ENCODE peak calls at places on chromosome 15, in ten cellular contexts. O, N, J, L, M, R, B, C, I and Q are unnamed samples.

GRCh38 chr15:75455982-75456531 is 4.6 kb upstream of the SIN3A start:
- DNase-seq in O (peak; percentile 40), N (peak; percentile 28), J (peak; percentile 68), L (no peak), M (no peak), R (peak; percentile 74), B (peak; percentile 55), C (peak; percentile 62), I (peak; percentile 38), Q (peak; percentile 41)

GRCh38 chr15:72117448-72117697 is 577 bp downstream of the MYO9A start:
- DNase-seq in O (peak; percentile 70), N (peak; percentile 50), J (peak; percentile 69), L (peak; percentile 95), M (peak; percentile 92), R (peak; percentile 82), B (peak; percentile 74), C (peak; percentile 84), I (peak; percentile 71), Q (no peak)

GRCh38 chr15:71203573-71204444 is 88.5 kb downstream of the THSD4 start:
- DNase-seq in O (peak; percentile 67), N (no peak), J (peak; percentile 35), L (no peak), M (no peak), R (no peak), B (no peak), C (peak; percentile 25), I (no peak), Q (no peak)

GRCh38 chr15:47194718-47195117 is 522.6 kb upstream of the SEMA6D start:
- DNase-seq in O (peak; percentile 42), N (no peak), J (peak; percentile 66), L (no peak), M (no peak), R (peak; percentile 18), B (no peak), C (peak; percentile 64), I (no peak), Q (peak; percentile 26)

GRCh38 chr15:101562428-101563059 is 73.0 kb upstream of the PCSK6 start:
- DNase-seq in O (no peak), N (no peak), J (no peak), L (no peak), M (peak; percentile 52), R (no peak), B (no peak), C (no peak), I (no peak), Q (no peak)

GRCh38 chr15:59281699-59282098 is 75.1 kb downstream of the LDHAL6B start:
- DNase-seq in O (no peak), N (no peak), J (no peak), L (no peak), M (no peak), R (no peak), B (no peak), C (no peak), I (no peak), Q (no peak)

GRCh38 chr15:75727851-75728715 is 15.4 kb upstream of the CSPG4 start:
- DNase-seq in O (peak; percentile 34), N (peak; percentile 53), J (no peak), L (peak; percentile 87), M (peak; percentile 85), R (no peak), B (peak; percentile 69), C (peak; percentile 51), I (no peak), Q (peak; percentile 23)

GRCh38 chr15:82680200-82681102 is 29.2 kb downstream of the AP3B2 start:
- DNase-seq in O (no peak), N (peak; percentile 68), J (no peak), L (no peak), M (peak; percentile 50), R (no peak), B (peak; percentile 88), C (no peak), I (peak; percentile 58), Q (peak; percentile 74)

GRCh38 chr15:52620496-52620895 is 51.7 kb upstream of the ARPP19 start:
- DNase-seq in O (no peak), N (no peak), J (no peak), L (no peak), M (no peak), R (no peak), B (no peak), C (no peak), I (no peak), Q (no peak)

GRCh38 chr15:73087121-73087520 is 34.9 kb downstream of the NEO1 start:
- DNase-seq in O (no peak), N (no peak), J (no peak), L (no peak), M (no peak), R (no peak), B (no peak), C (no peak), I (no peak), Q (peak; percentile 39)

GRCh38 chr15:41487802-41488201 is 5.9 kb upstream of the ITPKA start:
- DNase-seq in O (peak; percentile 18), N (no peak), J (peak; percentile 21), L (no peak), M (no peak), R (peak; percentile 35), B (no peak), C (no peak), I (no peak), Q (peak; percentile 42)

GRCh38 chr15:75751901-75752300 is 39.3 kb upstream of the CSPG4 start:
- DNase-seq in O (no peak), N (no peak), J (no peak), L (no peak), M (no peak), R (no peak), B (no peak), C (no peak), I (no peak), Q (no peak)

GRCh38 chr15:76905855-76906254 is 715 bp upstream of the SCAPER start:
- DNase-seq in O (peak; percentile 7), N (no peak), J (no peak), L (no peak), M (no peak), R (no peak), B (peak; percentile 7), C (no peak), I (no peak), Q (no peak)

DNA sequence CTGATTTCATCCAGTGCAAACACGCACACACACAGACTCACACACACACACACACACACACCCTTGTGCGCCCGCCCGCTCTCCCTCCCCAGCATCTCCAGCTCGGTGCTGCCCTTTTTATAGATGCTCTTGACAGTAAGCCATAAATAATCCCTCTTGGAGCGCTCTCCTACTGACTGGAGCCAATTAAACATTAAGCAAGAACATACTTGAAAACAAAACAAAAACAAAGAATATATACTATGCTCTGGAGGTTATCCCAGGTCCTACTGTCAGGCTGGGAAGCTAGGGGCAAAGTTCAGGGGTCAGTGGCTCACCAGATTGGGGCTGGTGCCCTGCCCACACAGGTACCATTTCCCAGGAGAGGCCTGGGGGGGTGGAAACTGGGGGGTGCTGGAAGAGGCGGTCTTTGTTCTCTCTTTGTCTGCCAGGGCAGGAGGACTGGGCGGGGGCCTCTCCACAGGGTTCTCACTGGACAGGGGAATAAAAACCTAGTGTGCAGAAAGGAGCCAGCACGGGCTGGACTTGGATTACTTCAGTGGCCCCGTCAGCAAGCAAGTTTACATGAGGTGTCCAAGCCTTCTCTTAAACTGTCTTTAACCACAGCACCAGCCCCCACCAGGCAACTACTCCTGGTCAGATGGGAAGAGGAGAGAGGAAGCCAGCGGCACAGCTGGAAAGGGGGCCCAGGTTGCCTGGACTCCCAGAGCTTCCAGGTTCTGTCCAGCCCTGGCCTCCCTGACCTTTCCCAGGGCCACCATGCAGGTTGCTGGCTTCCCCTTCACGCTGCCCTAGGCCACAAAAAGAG is 16.1 kb downstream of the BMF start:
- DNase-seq in O (peak; percentile 92), N (no peak), J (peak; percentile 86), L (no peak), M (peak; percentile 97), R (peak; percentile 81), B (peak; percentile 67), C (peak; percentile 19), I (no peak), Q (no peak)
- H3K4me3 ChIP-seq in O (no peak overlapping the region), N (no peak overlapping the region), J (no peak overlapping the region), L (no peak overlapping the region), M (no peak overlapping the region), R (no peak overlapping the region), B (no peak overlapping the region), C (no peak overlapping the region), I (no peak overlapping the region), Q (no peak overlapping the region)

DNA sequence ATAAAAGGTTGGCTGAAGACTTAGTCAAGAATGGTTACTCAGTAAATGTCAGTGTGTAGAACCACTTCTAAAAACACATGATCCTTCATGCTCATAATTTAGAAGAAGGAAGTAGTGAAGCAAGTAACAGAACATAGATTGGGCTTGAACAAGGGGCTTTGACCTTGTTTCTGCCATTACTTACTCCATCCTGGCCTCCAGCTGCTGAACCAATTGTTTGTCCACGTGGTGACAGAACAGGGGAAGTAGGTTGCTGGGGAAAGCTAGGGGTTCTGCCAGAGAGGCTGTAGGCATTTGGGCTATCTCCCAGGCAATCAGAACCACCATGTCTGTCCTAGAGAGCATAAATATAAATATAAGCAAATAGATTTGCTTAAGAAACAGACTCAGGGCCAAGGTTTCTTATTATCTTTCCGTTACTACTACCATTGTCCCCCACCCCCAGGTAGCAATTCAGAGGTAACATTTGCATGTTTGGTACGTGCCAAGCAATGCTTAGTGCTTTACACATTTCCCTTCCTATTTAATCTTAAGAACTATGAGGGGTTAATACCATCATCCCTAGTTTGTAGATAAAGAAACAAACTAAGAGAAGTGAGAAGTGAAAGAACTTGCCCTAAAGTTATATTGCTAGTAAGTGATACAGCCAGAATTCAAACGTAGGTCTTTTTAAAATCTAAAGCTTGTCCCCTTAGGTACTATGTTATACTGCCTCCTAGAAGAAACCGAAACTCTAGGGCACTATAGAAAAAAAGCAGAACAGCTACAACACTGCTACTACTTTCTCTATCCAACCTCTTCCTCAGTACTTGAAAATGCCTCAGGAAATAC is 3.0 kb upstream of the SPG11 start:
- DNase-seq in O (no peak), N (no peak), J (no peak), L (no peak), M (no peak), R (no peak), B (no peak), C (no peak), I (no peak), Q (no peak)
- H3K4me3 ChIP-seq in O (no peak overlapping the region), N (peak overlapping the region; percentile 31), J (no peak overlapping the region), L (no peak overlapping the region), M (no peak overlapping the region), R (no peak overlapping the region), B (no peak overlapping the region), C (no peak overlapping the region), I (no peak overlapping the region), Q (no peak overlapping the region)

DNA sequence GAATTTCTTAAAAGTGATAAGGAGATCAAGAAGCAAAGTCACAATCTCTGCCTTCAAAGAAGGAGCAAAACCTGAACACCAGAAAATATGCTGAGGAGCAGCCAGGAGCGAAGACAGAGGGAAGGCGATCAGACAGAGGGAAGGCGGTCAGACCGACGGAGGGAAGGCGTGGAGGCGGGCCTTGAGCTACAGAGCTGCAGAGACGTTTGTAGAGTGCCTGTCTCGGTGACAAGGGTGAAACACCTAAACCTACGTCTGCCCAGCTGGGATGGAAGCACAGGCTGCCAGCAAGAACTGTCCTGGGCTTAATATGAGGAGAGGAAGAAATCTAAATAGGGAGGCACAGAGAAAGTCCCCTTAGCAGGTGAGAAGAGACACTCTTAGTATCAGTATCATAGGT is 476.0 kb downstream of the OCA2 start:
- DNase-seq in O (no peak), N (no peak), J (no peak), L (no peak), M (no peak), R (no peak), B (no peak), C (no peak), I (no peak), Q (no peak)
- H3K4me3 ChIP-seq in O (no peak overlapping the region), N (no peak overlapping the region), J (no peak overlapping the region), L (no peak overlapping the region), M (no peak overlapping the region), R (no peak overlapping the region), B (no peak overlapping the region), C (no peak overlapping the region), I (no peak overlapping the region), Q (no peak overlapping the region)

GRCh38 chr15:31869640-31870335 is 160.5 kb upstream of the CHRNA7 start:
- DNase-seq in O (peak; percentile 1), N (no peak), J (no peak), L (no peak), M (no peak), R (no peak), B (peak; percentile 7), C (peak; percentile 9), I (no peak), Q (no peak)
- H3K4me3 ChIP-seq in O (peak overlapping the region; percentile 27), N (no peak overlapping the region), J (peak overlapping the region; percentile 84), L (peak overlapping the region; percentile 94), M (peak overlapping the region; percentile 16), R (no peak overlapping the region), B (peak overlapping the region; percentile 9), C (peak overlapping the region; percentile 61), I (peak overlapping the region; percentile 88), Q (no peak overlapping the region)